ENCODE peak calls at places on chromosomes 2 and 18, in six cellular contexts. One of them, this sample, is unnamed.

GRCh38 chr18:34789768-34790344 is 79.8 kb downstream of the DTNA start:
- DNase-seq in chondrocyte: no peak
- DNase-seq in WTC11: no peak
- DNase-seq in RPMI8226: peak
- DNase-seq in iris pigment epithelial cell: no peak
- DNase-seq in amygdala: no peak
- DNase-seq in this sample: no peak

GRCh38 chr2:106085441-106085911 is 108.6 kb downstream of the UXS1 start:
- DNase-seq in chondrocyte: no peak
- DNase-seq in WTC11: no peak
- DNase-seq in RPMI8226: peak
- DNase-seq in iris pigment epithelial cell: peak
- DNase-seq in amygdala: no peak
- DNase-seq in this sample: peak

GRCh38 chr2:188142636-188143035 is 149.0 kb upstream of the GULP1 start:
- DNase-seq in chondrocyte: no peak
- DNase-seq in WTC11: no peak
- DNase-seq in RPMI8226: no peak
- DNase-seq in iris pigment epithelial cell: peak
- DNase-seq in amygdala: no peak
- DNase-seq in this sample: peak

GRCh38 chr2:176744156-176744555 is 468.4 kb upstream of the HNRNPA3 start:
- DNase-seq in chondrocyte: no peak
- DNase-seq in WTC11: no peak
- DNase-seq in RPMI8226: no peak
- DNase-seq in iris pigment epithelial cell: no peak
- DNase-seq in amygdala: no peak
- DNase-seq in this sample: no peak

GRCh38 chr2:201964631-201965206 is 68.9 kb upstream of the FZD7 start:
- DNase-seq in chondrocyte: no peak
- DNase-seq in WTC11: no peak
- DNase-seq in RPMI8226: peak
- DNase-seq in iris pigment epithelial cell: no peak
- DNase-seq in amygdala: no peak
- DNase-seq in this sample: no peak

GRCh38 chr18:2916184-2916583 is 69.4 kb downstream of the EMILIN2 start:
- DNase-seq in chondrocyte: no peak
- DNase-seq in WTC11: no peak
- DNase-seq in RPMI8226: no peak
- DNase-seq in iris pigment epithelial cell: no peak
- DNase-seq in amygdala: no peak
- DNase-seq in this sample: no peak

GRCh38 chr18:48452863-48453323 is 43.7 kb upstream of the ZBTB7C start:
- DNase-seq in chondrocyte: no peak
- DNase-seq in WTC11: no peak
- DNase-seq in RPMI8226: no peak
- DNase-seq in iris pigment epithelial cell: no peak
- DNase-seq in amygdala: no peak
- DNase-seq in this sample: no peak

GRCh38 chr2:162243305-162243693 is at the start of gene FAP:
- DNase-seq in chondrocyte: no peak
- DNase-seq in WTC11: no peak
- DNase-seq in RPMI8226: no peak
- DNase-seq in iris pigment epithelial cell: peak
- DNase-seq in amygdala: no peak
- DNase-seq in this sample: peak

GRCh38 chr2:153287109-153287801 is 191.3 kb downstream of the RPRM start:
- DNase-seq in chondrocyte: no peak
- DNase-seq in WTC11: peak
- DNase-seq in RPMI8226: peak
- DNase-seq in iris pigment epithelial cell: no peak
- DNase-seq in amygdala: no peak
- DNase-seq in this sample: peak

GRCh38 chr2:64063454-64063853 is 44.2 kb upstream of the VPS54 start:
- DNase-seq in chondrocyte: no peak
- DNase-seq in WTC11: no peak
- DNase-seq in RPMI8226: no peak
- DNase-seq in iris pigment epithelial cell: no peak
- DNase-seq in amygdala: no peak
- DNase-seq in this sample: no peak

GRCh38 chr2:223998983-223999382 is 40.1 kb downstream of the SERPINE2 start:
- DNase-seq in chondrocyte: no peak
- DNase-seq in WTC11: no peak
- DNase-seq in RPMI8226: no peak
- DNase-seq in iris pigment epithelial cell: no peak
- DNase-seq in amygdala: no peak
- DNase-seq in this sample: no peak

GRCh38 chr18:5964996-5965395 is 69.7 kb upstream of the TMEM200C start:
- DNase-seq in chondrocyte: no peak
- DNase-seq in WTC11: no peak
- DNase-seq in RPMI8226: no peak
- DNase-seq in iris pigment epithelial cell: no peak
- DNase-seq in amygdala: no peak
- DNase-seq in this sample: no peak

GRCh38 chr2:128602038-128602698 is 283.5 kb upstream of the HS6ST1 start:
- DNase-seq in chondrocyte: peak
- DNase-seq in WTC11: no peak
- DNase-seq in RPMI8226: no peak
- DNase-seq in iris pigment epithelial cell: no peak
- DNase-seq in amygdala: no peak
- DNase-seq in this sample: no peak

GRCh38 chr2:201618744-201619654 is 24.3 kb downstream of the TMEM237 start:
- DNase-seq in chondrocyte: no peak
- DNase-seq in WTC11: peak
- DNase-seq in RPMI8226: no peak
- DNase-seq in iris pigment epithelial cell: peak
- DNase-seq in amygdala: no peak
- DNase-seq in this sample: no peak

This sample was measured in M059J.